ENCODE peak calls at places on chromosomes 16 and 17, in eight cellular contexts. One of them, this sample, is unnamed.
A peak's percentile ranks its signal among the peaks of the same experiment; 100 is the strongest.

GRCh38 chr16:29863669-29863984 is 601 bp upstream of the CDIPT start:
- DNase-seq in HTR-8/SVneo: no peak
- DNase-seq in activated CD4-positive, alpha-beta memory T cell treated with anti-CD3 and anti-CD28 coated beads for 36 hours: no peak
- DNase-seq in NCI-H69: no peak
- DNase-seq in AG09319: no peak
- DNase-seq in ureter: no peak
- DNase-seq in aorta: no peak
- DNase-seq in stimulated activated CD8-positive, alpha-beta memory T cell treated with anti-CD3 and anti-CD28 coated beads, Interleukin-15, amount 100 ng/mL, for 1 hour: no peak
- DNase-seq in this sample: no peak

GRCh38 chr16:8703693-8704092 is 29.3 kb downstream of the ABAT start:
- DNase-seq in aorta: no peak
- DNase-seq in AG09319: no peak
- DNase-seq in HTR-8/SVneo: no peak
- DNase-seq in NCI-H69: no peak
- DNase-seq in ureter: no peak
- DNase-seq in stimulated activated CD8-positive, alpha-beta memory T cell treated with anti-CD3 and anti-CD28 coated beads, Interleukin-15, amount 100 ng/mL, for 1 hour: no peak
- DNase-seq in activated CD4-positive, alpha-beta memory T cell treated with anti-CD3 and anti-CD28 coated beads for 36 hours: no peak
- DNase-seq in this sample: no peak

GRCh38 chr17:73231363-73231762 is 30.3 kb downstream of the CPSF4L start:
- DNase-seq in NCI-H69: peak; percentile 60
- DNase-seq in aorta: no peak
- DNase-seq in AG09319: no peak
- DNase-seq in stimulated activated CD8-positive, alpha-beta memory T cell treated with anti-CD3 and anti-CD28 coated beads, Interleukin-15, amount 100 ng/mL, for 1 hour: no peak
- DNase-seq in ureter: no peak
- DNase-seq in activated CD4-positive, alpha-beta memory T cell treated with anti-CD3 and anti-CD28 coated beads for 36 hours: peak; percentile 20
- DNase-seq in HTR-8/SVneo: peak; percentile 26
- DNase-seq in this sample: no peak

GRCh38 chr17:82697808-82698064 is 762 bp downstream of the RAB40B start:
- DNase-seq in AG09319: no peak
- DNase-seq in aorta: no peak
- DNase-seq in stimulated activated CD8-positive, alpha-beta memory T cell treated with anti-CD3 and anti-CD28 coated beads, Interleukin-15, amount 100 ng/mL, for 1 hour: no peak
- DNase-seq in HTR-8/SVneo: no peak
- DNase-seq in activated CD4-positive, alpha-beta memory T cell treated with anti-CD3 and anti-CD28 coated beads for 36 hours: no peak
- DNase-seq in NCI-H69: no peak
- DNase-seq in ureter: no peak
- DNase-seq in this sample: no peak

GRCh38 chr16:645852-646678 is 3.1 kb upstream of the WDR90 start:
- DNase-seq in activated CD4-positive, alpha-beta memory T cell treated with anti-CD3 and anti-CD28 coated beads for 36 hours: no peak
- DNase-seq in aorta: no peak
- DNase-seq in stimulated activated CD8-positive, alpha-beta memory T cell treated with anti-CD3 and anti-CD28 coated beads, Interleukin-15, amount 100 ng/mL, for 1 hour: no peak
- DNase-seq in ureter: no peak
- DNase-seq in NCI-H69: no peak
- DNase-seq in AG09319: no peak
- DNase-seq in HTR-8/SVneo: no peak
- DNase-seq in this sample: no peak

GRCh38 chr17:320809-321385 is 31.7 kb downstream of the RPH3AL start:
- DNase-seq in stimulated activated CD8-positive, alpha-beta memory T cell treated with anti-CD3 and anti-CD28 coated beads, Interleukin-15, amount 100 ng/mL, for 1 hour: no peak
- DNase-seq in aorta: peak; percentile 38
- DNase-seq in ureter: no peak
- DNase-seq in NCI-H69: no peak
- DNase-seq in activated CD4-positive, alpha-beta memory T cell treated with anti-CD3 and anti-CD28 coated beads for 36 hours: no peak
- DNase-seq in HTR-8/SVneo: no peak
- DNase-seq in AG09319: no peak
- DNase-seq in this sample: no peak

GRCh38 chr16:12617401-12617819 is 186.3 kb downstream of the CPPED1 start:
- DNase-seq in stimulated activated CD8-positive, alpha-beta memory T cell treated with anti-CD3 and anti-CD28 coated beads, Interleukin-15, amount 100 ng/mL, for 1 hour: no peak
- DNase-seq in activated CD4-positive, alpha-beta memory T cell treated with anti-CD3 and anti-CD28 coated beads for 36 hours: peak; percentile 68
- DNase-seq in NCI-H69: peak; percentile 86
- DNase-seq in aorta: no peak
- DNase-seq in HTR-8/SVneo: no peak
- DNase-seq in ureter: no peak
- DNase-seq in AG09319: no peak
- DNase-seq in this sample: no peak

GRCh38 chr16:83779881-83780280 is 27.9 kb upstream of the HSBP1 start:
- DNase-seq in activated CD4-positive, alpha-beta memory T cell treated with anti-CD3 and anti-CD28 coated beads for 36 hours: no peak
- DNase-seq in AG09319: peak; percentile 24
- DNase-seq in ureter: no peak
- DNase-seq in NCI-H69: no peak
- DNase-seq in stimulated activated CD8-positive, alpha-beta memory T cell treated with anti-CD3 and anti-CD28 coated beads, Interleukin-15, amount 100 ng/mL, for 1 hour: no peak
- DNase-seq in aorta: no peak
- DNase-seq in HTR-8/SVneo: no peak
- DNase-seq in this sample: no peak

GRCh38 chr16:86761117-86761971 is 183.0 kb downstream of the FOXL1 start:
- DNase-seq in stimulated activated CD8-positive, alpha-beta memory T cell treated with anti-CD3 and anti-CD28 coated beads, Interleukin-15, amount 100 ng/mL, for 1 hour: peak; percentile 20
- DNase-seq in AG09319: no peak
- DNase-seq in ureter: peak; percentile 68
- DNase-seq in NCI-H69: peak; percentile 18
- DNase-seq in activated CD4-positive, alpha-beta memory T cell treated with anti-CD3 and anti-CD28 coated beads for 36 hours: peak; percentile 50
- DNase-seq in HTR-8/SVneo: peak; percentile 65
- DNase-seq in aorta: peak; percentile 78
- DNase-seq in this sample: peak; percentile 60

This sample was measured in activated naive CD4-positive, alpha-beta T cell treated with anti-CD3 and anti-CD28 coated beads, Interleukin-2, amount 10 ng/mL, durations not matched to agents 7 days and 5 days.